ENCODE peak calls at places on chromosomes 6 and 20, in eight cellular contexts. V is progenitor cell of endocrine pancreas; Y is left ventricle myocardium inferior; W is activated CD4-positive, alpha-beta memory T cell treated with anti-CD3 and anti-CD28 coated beads, Interleukin-2, amount 10 ng/mL, durations not matched to agents 7 days and 5 days; M is AG08395; B is myocyte; D is left colon; A is NCI-H524. K is an unnamed sample.

GRCh38 chr6:69852706-69853105 is 13.7 kb upstream of the COL19A1 start:
- DNase-seq in W (no peak), Y (no peak), M (no peak), A (no peak), V (no peak), D (no peak), B (no peak), K (no peak)

GRCh38 chr6:119158057-119158848 is 79.8 kb upstream of the FAM184A start:
- DNase-seq in B (no peak), W (no peak), D (no peak), Y (peak; percentile 42), M (peak; percentile 76), A (no peak), V (no peak), K (no peak)

GRCh38 chr6:163866192-163866591 is 451.7 kb downstream of the QKI start:
- DNase-seq in B (no peak), V (no peak), D (no peak), Y (no peak), W (no peak), A (no peak), M (no peak), K (no peak)

GRCh38 chr6:163986313-163986712 is 571.8 kb downstream of the QKI start:
- DNase-seq in D (no peak), W (no peak), Y (peak; percentile 38), A (no peak), M (no peak), V (no peak), B (no peak), K (no peak)

GRCh38 chr20:59958626-59959025 is 403 bp downstream of the CDH26 start:
- DNase-seq in V (peak; percentile 20), B (no peak), W (no peak), A (no peak), M (no peak), Y (no peak), D (no peak), K (no peak)

GRCh38 chr6:111631930-111632460 is 26.3 kb upstream of the TRAF3IP2 start:
- DNase-seq in B (peak; percentile 82), Y (no peak), V (no peak), M (no peak), A (no peak), W (no peak), D (peak; percentile 79), K (no peak)

GRCh38 chr6:16154904-16155303 is 26.0 kb downstream of the MYLIP start:
- DNase-seq in W (no peak), D (no peak), V (no peak), B (peak; percentile 90), Y (peak; percentile 46), M (peak; percentile 94), A (no peak), K (peak; percentile 58)

GRCh38 chr6:10395171-10395945 is 19.5 kb downstream of the TFAP2A start:
- DNase-seq in W (no peak), V (no peak), D (no peak), A (no peak), B (no peak), Y (no peak), M (no peak), K (no peak)

GRCh38 chr6:1894954-1895353 is 285.2 kb downstream of the FOXC1 start:
- DNase-seq in Y (no peak), V (no peak), B (no peak), A (no peak), D (peak; percentile 53), W (no peak), M (no peak), K (no peak)